ENCODE peak calls at places on chromosomes 12 and 14, in ten cellular contexts. Z is mucosa of descending colon; J is PC-3; A is heart right ventricle; L is gastroesophageal sphincter; H is activated B cell treated with CpG ODN at 0.5 μM for 24 hours; I is stimulated activated naive CD8-positive, alpha-beta T cell treated with anti-CD3 and anti-CD28 coated beads, Interleukin-15, amount 100 ng/mL, for 72 hours; T is gastrocnemius medialis; W is activated CD8-positive, alpha-beta T cell treated with anti-CD3 and anti-CD28 coated beads, Interleukin-2, amount 10 ng/mL, durations not matched to agents 7 days and 5 days; M is stimulated activated naive B cell treated with anti-CD40 and anti-IgM and Interleukin-4, amounts not matched to agents 10 μg/mL and 1 μg/mL and 100 μg/mL, for 72 hours. D is an unnamed sample.

GRCh38 chr14:61403411-61403810 is 82.0 kb downstream of the PRKCH start:
- ATAC-seq in Z (peak), J (peak), A (peak), L (no peak), H (no peak), I (peak), T (no peak), W (peak), M (no peak), D (no peak)

GRCh38 chr12:76623929-76624328 is 64.4 kb upstream of the OSBPL8 start:
- ATAC-seq in Z (peak), J (peak), A (no peak), L (no peak), H (no peak), I (no peak), T (no peak), W (no peak), M (no peak), D (peak)

GRCh38 chr14:102584871-102585869 is 7.3 kb upstream of the RCOR1 start:
- ATAC-seq in Z (peak), J (peak), A (no peak), L (no peak), H (no peak), I (peak), T (no peak), W (no peak), M (no peak), D (no peak)

GRCh38 chr12:94561943-94562411 is 88.4 kb downstream of the TMCC3 start:
- ATAC-seq in Z (peak), J (peak), A (peak), L (no peak), H (peak), I (no peak), T (peak), W (no peak), M (peak), D (peak)

GRCh38 chr12:15131462-15131861 is 89.8 kb downstream of the RERG start:
- ATAC-seq in Z (peak), J (peak), A (no peak), L (peak), H (no peak), I (no peak), T (peak), W (no peak), M (no peak), D (no peak)

GRCh38 chr14:68271996-68272395 is 452.4 kb downstream of the RAD51B start:
- ATAC-seq in Z (peak), J (no peak), A (peak), L (peak), H (peak), I (no peak), T (peak), W (no peak), M (peak), D (no peak)

GRCh38 chr14:51394391-51394790 is 154.3 kb downstream of the TMX1 start:
- ATAC-seq in Z (peak), J (no peak), A (peak), L (no peak), H (no peak), I (no peak), T (no peak), W (no peak), M (no peak), D (no peak)

GRCh38 chr12:24723759-24724158 is 225.1 kb downstream of the BCAT1 start:
- ATAC-seq in Z (no peak), J (no peak), A (no peak), L (no peak), H (no peak), I (no peak), T (no peak), W (no peak), M (no peak), D (no peak)

GRCh38 chr12:109595321-109595902 is 21.8 kb downstream of the MVK start:
- ATAC-seq in Z (no peak), J (no peak), A (no peak), L (no peak), H (no peak), I (peak), T (no peak), W (peak), M (peak), D (no peak)

GRCh38 chr12:67388331-67389163 is 119.4 kb downstream of the CAND1 start:
- ATAC-seq in Z (no peak), J (no peak), A (no peak), L (no peak), H (no peak), I (no peak), T (peak), W (no peak), M (no peak), D (peak)

GRCh38 chr12:52147367-52147972 is 44.3 kb downstream of the KRT80 start:
- ATAC-seq in Z (peak), J (peak), A (peak), L (peak), H (no peak), I (no peak), T (peak), W (no peak), M (no peak), D (peak)

GRCh38 chr12:113622410-113622809 is 150.7 kb upstream of the LHX5 start:
- ATAC-seq in Z (no peak), J (no peak), A (no peak), L (no peak), H (no peak), I (no peak), T (no peak), W (no peak), M (no peak), D (no peak)

GRCh38 chr14:73324536-73324932 is 87.2 kb downstream of the PAPLN start:
- ATAC-seq in Z (no peak), J (peak), A (no peak), L (no peak), H (no peak), I (no peak), T (no peak), W (no peak), M (no peak), D (no peak)

GRCh38 chr12:88559199-88559598 is 21.1 kb downstream of the KITLG start:
- ATAC-seq in Z (no peak), J (no peak), A (no peak), L (no peak), H (no peak), I (no peak), T (no peak), W (no peak), M (no peak), D (no peak)

GRCh38 chr14:35835208-35835982 is 9.3 kb downstream of the BRMS1L start:
- ATAC-seq in Z (no peak), J (no peak), A (no peak), L (no peak), H (no peak), I (no peak), T (no peak), W (no peak), M (no peak), D (no peak)

GRCh38 chr14:69281450-69282169 is 21.7 kb downstream of the GALNT16 start:
- ATAC-seq in Z (no peak), J (no peak), A (peak), L (no peak), H (no peak), I (no peak), T (no peak), W (no peak), M (no peak), D (no peak)

GRCh38 chr12:109888179-109889020 is 8.1 kb upstream of the GLTP start:
- ATAC-seq in Z (peak), J (peak), A (peak), L (peak), H (peak), I (peak), T (peak), W (peak), M (peak), D (peak)

GRCh38 chr12:132886529-132887477 is 602 bp downstream of the CHFR start:
- ATAC-seq in Z (no peak), J (peak), A (no peak), L (peak), H (peak), I (peak), T (peak), W (peak), M (peak), D (peak)

GRCh38 chr14:98711453-98711852 is 560.5 kb downstream of the BCL11B start:
- ATAC-seq in Z (no peak), J (no peak), A (no peak), L (no peak), H (no peak), I (peak), T (no peak), W (peak), M (no peak), D (no peak)

GRCh38 chr14:38948171-38948570 is 154.9 kb downstream of the SEC23A start:
- ATAC-seq in Z (no peak), J (peak), A (no peak), L (no peak), H (no peak), I (no peak), T (no peak), W (no peak), M (no peak), D (peak)

GRCh38 chr14:104657114-104657524 is 32.3 kb upstream of the INF2 start:
- ATAC-seq in Z (peak), J (no peak), A (peak), L (no peak), H (peak), I (peak), T (no peak), W (no peak), M (peak), D (peak)

GRCh38 chr14:99273025-99273723 is 1.2 kb upstream of the BCL11B start:
- ATAC-seq in Z (peak), J (no peak), A (no peak), L (no peak), H (no peak), I (peak), T (no peak), W (peak), M (no peak), D (peak)

GRCh38 chr14:106051790-106052189 is 525.4 kb downstream of the TMEM121 start:
- ATAC-seq in Z (no peak), J (no peak), A (no peak), L (no peak), H (no peak), I (peak), T (no peak), W (no peak), M (no peak), D (no peak)

GRCh38 chr12:54393743-54394142 is 9.2 kb upstream of the ZNF385A start:
- ATAC-seq in Z (no peak), J (no peak), A (no peak), L (no peak), H (no peak), I (no peak), T (no peak), W (no peak), M (no peak), D (no peak)

GRCh38 chr12:15987696-15988095 is 76.6 kb downstream of the DERA start:
- ATAC-seq in Z (no peak), J (no peak), A (peak), L (no peak), H (no peak), I (no peak), T (no peak), W (no peak), M (no peak), D (no peak)

GRCh38 chr12:66351301-66351700 is 49.0 kb downstream of the HELB start:
- ATAC-seq in Z (no peak), J (no peak), A (no peak), L (no peak), H (no peak), I (no peak), T (no peak), W (no peak), M (peak), D (no peak)

GRCh38 chr14:67987596-67987995 is 168.0 kb downstream of the RAD51B start:
- ATAC-seq in Z (no peak), J (no peak), A (no peak), L (no peak), H (no peak), I (no peak), T (no peak), W (no peak), M (no peak), D (peak)

GRCh38 chr14:45998554-45998953 is 653.0 kb downstream of the RPL10L start:
- ATAC-seq in Z (no peak), J (no peak), A (no peak), L (no peak), H (no peak), I (no peak), T (no peak), W (no peak), M (no peak), D (no peak)

GRCh38 chr12:91262023-91262676 is 79.5 kb upstream of the DCN start:
- ATAC-seq in Z (no peak), J (no peak), A (no peak), L (no peak), H (no peak), I (no peak), T (no peak), W (no peak), M (no peak), D (no peak)

GRCh38 chr14:92866181-92866752 is 56.7 kb upstream of the CHGA start:
- ATAC-seq in Z (no peak), J (no peak), A (no peak), L (peak), H (no peak), I (no peak), T (no peak), W (no peak), M (no peak), D (no peak)

GRCh38 chr12:91565246-91565645 is 382.6 kb upstream of the DCN start:
- ATAC-seq in Z (no peak), J (no peak), A (no peak), L (no peak), H (no peak), I (peak), T (no peak), W (no peak), M (no peak), D (no peak)

GRCh38 chr12:65891987-65892481 is 67.8 kb downstream of the HMGA2 start:
- ATAC-seq in Z (peak), J (peak), A (peak), L (peak), H (no peak), I (no peak), T (peak), W (no peak), M (no peak), D (peak)

D was measured in SK-N-SH treated with all-trans-retinoic acid at 6 μM for 48 hours.